ENCODE peak calls at places on chromosomes 1 and 21, in four cellular contexts. X is nephron progenitor cell; N is CD4-positive, CD25-positive, alpha-beta regulatory T cell; D is DMS 273 treated with DMSO at 0.1 percent for 48 hours. P is an unnamed sample.

GRCh38 chr1:236524142-236524891 is 535 bp downstream of the LGALS8 start:
- DNase-seq in X (peak; percentile 60), N (peak; percentile 58), D (peak; percentile 35), P (peak; percentile 72)

GRCh38 chr1:89369331-89369730 is 5.5 kb downstream of the GBP6 start:
- DNase-seq in X (no peak), N (no peak), D (no peak), P (no peak)

GRCh38 chr1:221987860-221988520 is 246.1 kb upstream of the DUSP10 start:
- DNase-seq in X (no peak), N (no peak), D (peak; percentile 33), P (peak; percentile 59)

GRCh38 chr1:36883315-36883949 is 150.9 kb downstream of the GRIK3 start:
- DNase-seq in X (no peak), N (no peak), D (no peak), P (no peak)

GRCh38 chr1:201891451-201892045 is 2.9 kb downstream of the SHISA4 start:
- DNase-seq in X (no peak), N (no peak), D (no peak), P (no peak)

GRCh38 chr1:59366352-59366751 is 69.5 kb downstream of the FGGY start:
- DNase-seq in X (no peak), N (no peak), D (no peak), P (no peak)

GRCh38 chr1:21773585-21773984 is 9.4 kb downstream of the USP48 start:
- DNase-seq in X (no peak), N (no peak), D (no peak), P (no peak)

GRCh38 chr1:7703321-7704213 is 67.5 kb upstream of the VAMP3 start:
- DNase-seq in X (peak; percentile 70), N (peak; percentile 39), D (no peak), P (no peak)

GRCh38 chr1:145956361-145956760 is 1.5 kb downstream of the LIX1L start:
- DNase-seq in X (no peak), N (no peak), D (no peak), P (no peak)

GRCh38 chr1:40855513-40855912 is 6.7 kb downstream of the CITED4 start:
- DNase-seq in X (peak; percentile 29), N (no peak), D (peak; percentile 83), P (no peak)

GRCh38 chr1:152398812-152399698 is 15.0 kb downstream of the CRNN start:
- DNase-seq in X (no peak), N (no peak), D (no peak), P (peak; percentile 4)

GRCh38 chr1:30715216-30715615 is 8.2 kb downstream of the MATN1 start:
- DNase-seq in X (no peak), N (no peak), D (no peak), P (no peak)

GRCh38 chr1:205680073-205680851 is at the start of gene SLC45A3:
- DNase-seq in X (peak; percentile 78), N (no peak), D (no peak), P (no peak)

GRCh38 chr1:91091812-91092211 is 70.0 kb upstream of the ZNF644 start:
- DNase-seq in X (no peak), N (no peak), D (no peak), P (no peak)

GRCh38 chr1:32761253-32761877 is 55.8 kb downstream of the YARS1 start:
- DNase-seq in X (no peak), N (no peak), D (no peak), P (peak; percentile 53)

GRCh38 chr1:109933856-109934711 is 23.4 kb downstream of the CSF1 start:
- DNase-seq in X (no peak), N (no peak), D (no peak), P (peak; percentile 83)

GRCh38 chr1:10514490-10515235 is 39.9 kb downstream of the PEX14 start:
- DNase-seq in X (no peak), N (no peak), D (peak; percentile 22), P (peak; percentile 16)

GRCh38 chr1:94553323-94553730 is 11.8 kb upstream of the F3 start:
- DNase-seq in X (peak; percentile 24), N (no peak), D (peak; percentile 34), P (no peak)

GRCh38 chr21:27647401-27647800 is 680.5 kb upstream of the ADAMTS5 start:
- DNase-seq in X (no peak), N (no peak), D (no peak), P (no peak)

GRCh38 chr1:162466797-162467196 is 30.8 kb upstream of the UHMK1 start:
- DNase-seq in X (no peak), N (no peak), D (no peak), P (no peak)

GRCh38 chr1:200670215-200671118 is 760 bp upstream of the DDX59 start:
- DNase-seq in X (no peak), N (no peak), D (peak; percentile 83), P (peak; percentile 52)

GRCh38 chr21:43975469-43976098 is 36.5 kb upstream of the TRAPPC10 start:
- DNase-seq in X (peak; percentile 85), N (peak; percentile 66), D (no peak), P (peak; percentile 40)

GRCh38 chr1:8315573-8316475 is 2.1 kb upstream of the SLC45A1 start:
- DNase-seq in X (no peak), N (no peak), D (no peak), P (no peak)

GRCh38 chr21:14911351-14911750 is 153.4 kb downstream of the NRIP1 start:
- DNase-seq in X (no peak), N (no peak), D (no peak), P (no peak)

GRCh38 chr1:233394860-233395717 is 67.6 kb downstream of the MAP3K21 start:
- DNase-seq in X (peak; percentile 19), N (peak; percentile 2), D (peak; percentile 50), P (peak; percentile 47)

P was measured in HFFc6.